ENCODE peak calls at places on chromosome 13, in seven cellular contexts. E, U, F, Y, G, Q and R are unnamed samples.

GRCh38 chr13:41588899-41589298 is 131.5 kb downstream of the RGCC start:
- DNase-seq in E (peak), Q (no peak), G (peak), F (no peak), U (peak), Y (peak), R (no peak)

GRCh38 chr13:46553521-46553885 is 533 bp downstream of the LRCH1 start:
- DNase-seq in Q (no peak), U (no peak), E (no peak), F (peak), Y (no peak), G (no peak), R (no peak)

GRCh38 chr13:112588490-112589297 is 741 bp upstream of the TUBGCP3 start:
- DNase-seq in F (no peak), G (no peak), U (no peak), Y (no peak), E (no peak), Q (no peak), R (no peak)

GRCh38 chr13:113405481-113406300 is 41.8 kb upstream of the GRTP1 start:
- DNase-seq in U (no peak), Y (no peak), E (no peak), F (peak), Q (no peak), G (no peak), R (no peak)

GRCh38 chr13:103883152-103883551 is 816.9 kb upstream of the SLC10A2 start:
- DNase-seq in G (peak), U (peak), Q (peak), F (peak), E (peak), Y (peak), R (peak)

GRCh38 chr13:19822673-19823072 is 39.9 kb upstream of the PSPC1 start:
- DNase-seq in U (no peak), E (no peak), Q (no peak), Y (no peak), G (no peak), F (no peak), R (no peak)

GRCh38 chr13:48448963-48449614 is 36.2 kb upstream of the LPAR6 start:
- DNase-seq in U (no peak), Y (peak), F (no peak), E (peak), Q (no peak), G (peak), R (no peak)

GRCh38 chr13:34640179-34640929 is 301.7 kb upstream of the NBEA start:
- DNase-seq in E (no peak), Q (no peak), U (no peak), F (no peak), Y (no peak), G (no peak), R (no peak)

GRCh38 chr13:27339299-27339698 is 68.7 kb downstream of the RASL11A start:
- DNase-seq in F (no peak), E (peak), Y (no peak), Q (no peak), G (peak), U (no peak), R (no peak)

GRCh38 chr13:50893211-50893852 is 16.3 kb upstream of the RNASEH2B start:
- DNase-seq in G (no peak), E (peak), F (no peak), Y (peak), U (peak), Q (no peak), R (no peak)

GRCh38 chr13:99922631-99923404 is 48.7 kb downstream of the ZIC5 start:
- DNase-seq in G (no peak), Y (no peak), Q (no peak), U (no peak), F (no peak), E (no peak), R (no peak)

GRCh38 chr13:78100481-78100880 is 181.8 kb upstream of the EDNRB start:
- DNase-seq in Y (no peak), U (no peak), Q (no peak), E (no peak), F (no peak), G (no peak), R (no peak)

GRCh38 chr13:41568990-41569387 is 111.6 kb downstream of the RGCC start:
- DNase-seq in Q (no peak), Y (peak), G (peak), U (peak), E (no peak), F (no peak), R (no peak)

GRCh38 chr13:39571502-39572092 is 31.4 kb downstream of the LHFPL6 start:
- DNase-seq in Q (no peak), E (no peak), G (no peak), U (no peak), F (no peak), Y (no peak), R (no peak)

GRCh38 chr13:97130201-97130600 is 91.9 kb upstream of the MBNL2 start:
- DNase-seq in E (peak), U (no peak), Y (no peak), F (no peak), Q (no peak), G (no peak), R (no peak)

GRCh38 chr13:102800145-102801041 is 1.5 kb downstream of the BIVM start:
- DNase-seq in Q (peak), U (peak), G (peak), E (peak), Y (peak), F (peak), R (peak)

GRCh38 chr13:35346494-35346893 is 130.0 kb downstream of the MAB21L1 start:
- DNase-seq in G (no peak), Y (no peak), U (no peak), F (no peak), E (no peak), Q (no peak), R (no peak)

GRCh38 chr13:113474179-113474578 is 16.3 kb downstream of the DCUN1D2 start:
- DNase-seq in E (peak), F (no peak), U (no peak), Q (no peak), G (peak), Y (peak), R (no peak)

GRCh38 chr13:49308104-49308875 is 60.6 kb downstream of the CDADC1 start:
- DNase-seq in E (no peak), G (peak), F (peak), Y (peak), Q (peak), U (peak), R (peak)

GRCh38 chr13:79485451-79485850 is 4.5 kb downstream of the NDFIP2 start:
- DNase-seq in U (no peak), E (no peak), Y (no peak), Q (no peak), G (no peak), F (no peak), R (no peak)

GRCh38 chr13:50711449-50711848 is 132.0 kb downstream of the DLEU7 start:
- DNase-seq in G (no peak), U (no peak), Y (no peak), Q (no peak), E (no peak), F (no peak), R (no peak)

GRCh38 chr13:76937416-76937815 is 10.9 kb upstream of the ACOD1 start:
- DNase-seq in F (no peak), G (peak), E (peak), Q (no peak), U (peak), Y (peak), R (no peak)

GRCh38 chr13:36706755-36707154 is 32.9 kb downstream of the SERTM1 start:
- DNase-seq in Q (no peak), E (no peak), U (peak), Y (peak), G (peak), F (no peak), R (no peak)

GRCh38 chr13:36666482-36667264 is 7.1 kb upstream of the SERTM1 start:
- DNase-seq in Q (no peak), E (no peak), U (no peak), Y (no peak), F (no peak), G (no peak), R (no peak)

GRCh38 chr13:95552539-95553270 is at the start of gene CLDN10:
- DNase-seq in F (no peak), G (no peak), Q (peak), E (no peak), U (peak), Y (no peak), R (peak)

GRCh38 chr13:69008503-69008902 is 1099.1 kb upstream of the ATXN8OS start:
- DNase-seq in G (no peak), E (no peak), Y (no peak), Q (no peak), F (no peak), U (no peak), R (no peak)

GRCh38 chr13:31891472-31891871 is 140.1 kb upstream of the FRY start:
- DNase-seq in E (no peak), Y (no peak), U (no peak), F (no peak), Q (no peak), G (no peak), R (no peak)

GRCh38 chr13:36986462-36987240 is 12.5 kb downstream of the ALG5 start:
- DNase-seq in F (no peak), Y (no peak), E (peak), U (no peak), Q (no peak), G (peak), R (no peak)

GRCh38 chr13:79423801-79424642 is 18.0 kb upstream of the RBM26 start:
- DNase-seq in E (peak), Q (no peak), Y (peak), U (peak), F (no peak), G (peak), R (no peak)

GRCh38 chr13:93882086-93882651 is 597.3 kb downstream of the DCT start:
- DNase-seq in E (peak), Q (no peak), Y (no peak), U (peak), F (no peak), G (no peak), R (no peak)

GRCh38 chr13:46146898-46147297 is 35.1 kb downstream of the LCP1 start:
- DNase-seq in G (peak), E (peak), Y (peak), U (no peak), F (no peak), Q (no peak), R (peak)

GRCh38 chr13:100513171-100513570 is 75.4 kb downstream of the GGACT start:
- DNase-seq in E (no peak), F (no peak), U (no peak), Q (no peak), Y (no peak), G (no peak), R (no peak)